ENCODE peak calls at places on chromosomes 5 and 9, in six cellular contexts. G is D341Med; K is stimulated activated CD4-positive, alpha-beta T cell treated with anti-CD3 and anti-CD28 coated beads, Interleukin-12 subunit alpha, Interleukin-12 subunit beta, amount 100 ng/mL, for 48 hours; X is cardiac fibroblast; I is DMS53; D is HCT116. P is an unnamed sample.

GRCh38 chr5:179906795-179907569 is 715 bp downstream of the TBC1D9B start:
- DNase-seq in G (no peak), K (no peak), I (peak), D (no peak), X (peak), P (peak)

GRCh38 chr9:93098236-93098946 is 2.4 kb downstream of the CARD19 start:
- DNase-seq in D (peak), X (peak), G (no peak), K (peak), I (peak), P (peak)

GRCh38 chr5:111070272-111071134 is 1.0 kb upstream of the TSLP start:
- DNase-seq in D (no peak), X (peak), K (peak), I (peak), G (no peak), P (no peak)

GRCh38 chr9:109821711-109822110 is 41.7 kb downstream of the PALM2AKAP2 start:
- DNase-seq in X (peak), K (no peak), I (no peak), G (no peak), D (no peak), P (no peak)

GRCh38 chr9:68749579-68750159 is 44.6 kb downstream of the PIP5K1B start:
- DNase-seq in G (no peak), I (no peak), K (no peak), X (no peak), D (no peak), P (no peak)

GRCh38 chr5:137328991-137329390 is 170.1 kb downstream of the SPOCK1 start:
- DNase-seq in G (no peak), K (no peak), D (no peak), X (no peak), I (no peak), P (no peak)

GRCh38 chr5:72815580-72816296 is 723 bp upstream of the TNPO1 start:
- DNase-seq in K (peak), I (peak), X (peak), G (no peak), D (no peak), P (peak)

GRCh38 chr5:51961154-51961562 is 577.9 kb downstream of the ISL1 start:
- DNase-seq in D (no peak), X (no peak), K (no peak), I (no peak), G (no peak), P (no peak)

GRCh38 chr9:111483419-111483861 is 743 bp downstream of the ECPAS start:
- DNase-seq in K (peak), G (peak), X (no peak), I (peak), D (no peak), P (no peak)

GRCh38 chr9:122402403-122403268 is 31.8 kb downstream of the PTGS1 start:
- DNase-seq in X (peak), D (peak), I (peak), G (no peak), K (peak), P (peak)

GRCh38 chr5:56115589-56115988 is 117.5 kb downstream of the ANKRD55 start:
- DNase-seq in I (no peak), D (no peak), G (no peak), K (no peak), X (no peak), P (no peak)

GRCh38 chr5:137611011-137611580 is 112.0 kb upstream of the SPOCK1 start:
- DNase-seq in G (no peak), I (no peak), K (no peak), X (no peak), D (no peak), P (no peak)

GRCh38 chr5:171847026-171847425 is 61.4 kb downstream of the SMIM23 start:
- DNase-seq in I (no peak), G (no peak), D (no peak), X (no peak), K (no peak), P (no peak)

GRCh38 chr5:142235870-142236672 is 88.8 kb downstream of the SPRY4 start:
- DNase-seq in K (no peak), G (no peak), X (no peak), D (no peak), I (no peak), P (no peak)

GRCh38 chr9:20508242-20508641 is 114.1 kb downstream of the MLLT3 start:
- DNase-seq in X (peak), D (no peak), I (no peak), K (no peak), G (no peak), P (no peak)

GRCh38 chr5:149550267-149550582 is 1.0 kb downstream of the CSNK1A1 start:
- DNase-seq in G (no peak), X (peak), K (no peak), D (no peak), I (peak), P (peak)

GRCh38 chr5:96256795-96257470 is 176.1 kb downstream of the PCSK1 start:
- DNase-seq in K (no peak), I (peak), X (peak), G (peak), D (peak), P (peak)

GRCh38 chr5:56329652-56330051 is 96.5 kb upstream of the ANKRD55 start:
- DNase-seq in G (no peak), I (no peak), K (no peak), D (no peak), X (no peak), P (no peak)

GRCh38 chr5:149836451-149837139 is 106.5 kb downstream of the PPARGC1B start:
- DNase-seq in D (no peak), G (no peak), X (no peak), K (no peak), I (no peak), P (no peak)

GRCh38 chr9:75962186-75963036 is 71.9 kb downstream of the PCSK5 start:
- DNase-seq in D (no peak), K (no peak), G (no peak), I (peak), X (no peak), P (no peak)

GRCh38 chr5:10595678-10596309 is 31.9 kb downstream of the ANKRD33B start:
- DNase-seq in K (peak), I (peak), G (peak), D (peak), X (peak), P (no peak)

GRCh38 chr9:90099262-90099982 is 494.6 kb downstream of the GADD45G start:
- DNase-seq in I (peak), D (no peak), G (peak), X (no peak), K (no peak), P (peak)

GRCh38 chr9:2181794-2182193 is 166.6 kb downstream of the SMARCA2 start:
- DNase-seq in K (no peak), I (peak), D (peak), G (peak), X (peak), P (no peak)

GRCh38 chr9:16031486-16031885 is 478.6 kb downstream of the CCDC171 start:
- DNase-seq in I (no peak), K (no peak), X (no peak), G (no peak), D (no peak), P (no peak)

GRCh38 chr9:129252937-129253819 is 75.1 kb upstream of the IER5L start:
- DNase-seq in I (no peak), G (no peak), K (no peak), X (no peak), D (no peak), P (no peak)

GRCh38 chr9:130306826-130307666 is 41.5 kb downstream of the HMCN2 start:
- DNase-seq in I (no peak), G (no peak), K (no peak), D (no peak), X (no peak), P (no peak)

GRCh38 chr5:138282918-138283742 is 8.7 kb upstream of the GFRA3 start:
- DNase-seq in K (no peak), G (peak), I (peak), X (peak), D (peak), P (peak)

GRCh38 chr5:77168187-77168883 is 42.1 kb upstream of the PDE8B start:
- DNase-seq in D (no peak), I (peak), X (no peak), G (no peak), K (no peak), P (no peak)

GRCh38 chr5:78109891-78110324 is 184.6 kb downstream of the AP3B1 start:
- DNase-seq in I (no peak), D (no peak), X (no peak), G (no peak), K (no peak), P (no peak)

GRCh38 chr5:35608881-35609779 is 8.5 kb upstream of the SPEF2 start:
- DNase-seq in I (no peak), D (no peak), G (no peak), X (no peak), K (no peak), P (no peak)

GRCh38 chr5:15783734-15784133 is 283.8 kb downstream of the FBXL7 start:
- DNase-seq in G (no peak), X (no peak), D (no peak), I (peak), K (no peak), P (no peak)

P was measured in HL-60.